ENCODE peak calls at places on chromosomes 4 and X, in eight cellular contexts. T is fibroblast of lung, O is A673, R is WERI-Rb-1, Z is heart left ventricle, F is body of pancreas, G is BE2C, B is left lung. N is an unnamed sample. For H3K9me3, the result is how much of the 10 kb centered on the place peaks cover.

GRCh38 chr4:119025440-119025839 is 110.2 kb upstream of the MYOZ2 start:
- DNase-seq in T (peak), O (peak), R (no peak), Z (no peak), F (peak), G (no peak), B (peak), N (no peak)

GRCh38 chr4:169234137-169234855 is 36.5 kb downstream of the SH3RF1 start:
- DNase-seq in T (no peak), O (no peak), R (no peak), Z (no peak), F (no peak), G (no peak), B (no peak), N (no peak)

GRCh38 chr4:99998062-99998880 is 48.2 kb upstream of the H2AZ1 start:
- DNase-seq in T (peak), O (peak), R (no peak), Z (no peak), F (no peak), G (no peak), B (no peak), N (peak)

GRCh38 chr4:81377231-81377630 is 94.5 kb downstream of the RASGEF1B start:
- DNase-seq in T (no peak), O (no peak), R (no peak), Z (no peak), F (no peak), G (no peak), B (no peak), N (no peak)

GRCh38 chr4:186067757-186068385 is 1.1 kb upstream of the TLR3 start:
- DNase-seq in T (peak), O (peak), R (peak), Z (peak), F (peak), G (peak), B (peak), N (peak)

GRCh38 chrX:31483336-31483735 is 411.5 kb upstream of the FTHL17 start:
- DNase-seq in T (peak), O (no peak), R (no peak), Z (no peak), F (no peak), G (no peak), B (no peak), N (no peak)

GRCh38 chrX:2708016-2708415 is 16.9 kb downstream of the CD99 start:
- DNase-seq in T (no peak), O (no peak), R (no peak), Z (no peak), F (no peak), G (no peak), B (no peak), N (no peak)

GRCh38 chrX:130994671-130995070 is 63.5 kb upstream of the ARHGAP36 start:
- DNase-seq in T (peak), O (peak), R (peak), Z (no peak), F (peak), G (peak), B (no peak), N (peak)

GRCh38 chr4:96108146-96108545 is 268.3 kb downstream of the PDHA2 start:
- DNase-seq in T (no peak), O (no peak), R (no peak), Z (no peak), F (no peak), G (no peak), B (no peak), N (peak)

GRCh38 chr4:93897559-93897958 is 69.0 kb downstream of the ATOH1 start:
- DNase-seq in T (no peak), O (peak), R (no peak), Z (no peak), F (no peak), G (no peak), B (no peak), N (peak)
- TF ChIP-seq CTCF in T (no peak), O (peak), R (peak), Z (no peak), F (no peak), G (peak), B (no peak), N (no peak)

DNA sequence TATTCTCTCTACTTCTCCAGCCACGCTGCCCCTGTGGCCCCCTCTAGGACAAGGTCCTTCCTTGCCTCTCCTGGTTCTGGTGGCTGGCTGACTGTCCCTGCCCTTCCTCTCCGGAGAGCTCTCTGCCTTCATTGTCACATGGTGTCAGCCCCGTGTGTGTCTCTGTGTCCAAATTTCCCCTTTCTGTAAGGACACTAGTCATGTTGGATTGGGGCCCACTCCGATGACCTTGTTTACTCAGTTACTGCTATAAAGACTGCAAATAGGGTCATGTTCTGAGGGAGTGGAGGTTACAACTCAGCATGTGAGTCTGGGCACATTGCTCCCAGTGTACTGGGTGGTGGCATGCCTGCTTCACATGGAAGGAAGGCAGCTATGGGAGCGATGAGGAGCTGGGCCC is 129.5 kb upstream of the PSAPL1 start:
- DNase-seq in T (no peak), O (no peak), R (no peak), Z (no peak), F (no peak), G (no peak), B (no peak), N (no peak)
- H3K9me3 ChIP-seq in T (under half), O (under half), R (under half), Z (under half), F (under half), G (under half), B (under half), N (under half)

GRCh38 chrX:33252306-33252825 is 41.0 kb upstream of the DMD start:
- DNase-seq in T (peak), O (no peak), R (no peak), Z (no peak), F (no peak), G (no peak), B (no peak), N (no peak)
- H3K4me3 ChIP-seq in T (no peak), O (no peak), R (no peak), Z (no peak), F (no peak), G (no peak), B (no peak), N (no peak)

GRCh38 chr4:48767055-48767454 is 13.0 kb downstream of the FRYL start:
- DNase-seq in T (no peak), O (no peak), R (no peak), Z (no peak), F (no peak), G (no peak), B (no peak), N (no peak)
- TF ChIP-seq CTCF in T (no peak), O (no peak), R (peak), Z (no peak), F (no peak), G (peak), B (no peak), N (no peak)

DNA sequence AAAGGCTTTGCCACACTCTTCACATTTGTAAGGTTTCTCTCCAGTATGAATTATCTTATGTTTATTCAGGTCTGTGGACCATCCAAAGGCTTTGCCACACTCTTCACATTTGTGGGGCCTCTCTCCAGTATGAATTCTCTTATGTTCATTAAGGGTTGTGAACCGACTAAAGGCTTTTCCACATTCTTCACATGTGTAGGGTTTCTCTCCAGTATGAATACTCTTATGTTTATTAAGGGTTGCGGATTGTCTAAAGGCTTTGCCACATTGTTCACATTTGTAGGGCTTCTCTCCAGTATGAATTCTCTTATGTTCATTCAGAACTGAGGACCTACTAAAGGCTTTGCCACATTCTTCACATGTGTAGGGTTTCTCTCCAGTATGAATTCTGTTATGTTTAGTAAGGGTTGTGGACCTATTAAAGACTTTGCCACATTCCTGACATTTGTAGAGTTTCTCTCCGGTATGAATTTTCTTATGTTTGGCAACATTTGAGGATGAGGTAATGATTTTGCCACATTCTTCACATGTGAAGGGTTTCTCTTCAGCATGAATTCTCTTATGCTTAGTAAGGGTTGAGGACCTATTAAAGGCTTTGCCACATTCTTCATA is 33.7 kb downstream of the ZNF732 start:
- DNase-seq in T (no peak), O (no peak), R (no peak), Z (no peak), F (no peak), G (no peak), B (no peak), N (no peak)
- H3K9me3 ChIP-seq in T (under half), O (half or more), R (under half), Z (half or more), F (half or more), G (under half), B (half or more), N (under half)

DNA sequence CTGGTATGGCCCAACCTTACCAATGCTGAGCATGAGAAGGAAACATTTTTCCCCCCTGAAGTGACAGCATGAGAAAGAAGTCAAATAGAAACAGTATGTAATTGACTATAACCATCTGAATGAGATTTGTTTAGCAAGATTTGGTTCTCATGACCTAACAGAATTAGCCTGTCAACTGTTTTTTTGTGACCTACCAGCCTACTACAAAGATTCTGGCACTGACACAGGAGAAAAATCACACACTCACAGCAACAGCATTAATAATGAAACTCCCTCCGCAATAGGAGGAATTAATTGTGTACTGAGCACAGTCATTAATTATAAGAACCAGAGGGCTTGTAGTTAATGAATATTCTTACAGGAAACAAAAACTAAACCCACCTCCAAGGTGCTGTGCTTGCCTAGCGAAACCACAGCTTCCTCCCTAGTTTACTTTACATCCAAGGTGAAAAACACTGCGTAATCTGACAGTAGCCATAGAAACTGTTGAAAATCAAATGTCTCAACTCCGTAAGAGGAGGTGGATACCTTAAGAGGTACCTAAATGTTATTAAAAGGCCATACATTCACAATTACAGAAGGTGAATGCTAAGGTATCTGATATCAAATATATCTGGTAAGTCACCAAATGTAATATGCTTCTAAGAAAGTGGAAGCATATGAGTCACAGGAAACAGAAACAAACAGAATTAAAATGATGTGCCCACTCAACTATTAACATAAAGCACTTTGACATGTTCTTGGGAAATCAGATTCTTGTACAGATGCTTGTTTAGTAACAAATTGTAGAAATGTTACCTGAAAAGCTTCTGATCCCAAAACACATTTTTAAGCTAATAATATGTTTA is 35.0 kb downstream of the MMRN1 start:
- DNase-seq in T (peak), O (peak), R (no peak), Z (no peak), F (no peak), G (no peak), B (no peak), N (no peak)
- H3K4me3 ChIP-seq in T (no peak), O (no peak), R (no peak), Z (no peak), F (no peak), G (no peak), B (no peak), N (no peak)

N was measured in cardiac muscle cell.